ENCODE peak calls at places on chromosome 21, in eight cellular contexts. X is SW480; H is memory B cell; O is NCI-H524; S is OCI-M1; T is iPS DF 19.7; V is NCI-H345; E is activated naive CD8-positive, alpha-beta T cell treated with anti-CD3 and anti-CD28 coated beads, Interleukin-2, amount 50 U/mL, for 24 hours. W is an unnamed sample.

GRCh38 chr21:31654340-31654739 is 5.2 kb upstream of the SOD1 start:
- DNase-seq in X (no peak), H (no peak), O (no peak), S (no peak), T (no peak), V (no peak), E (no peak), W (no peak)

GRCh38 chr21:43779660-43780059 is 3.6 kb upstream of the CSTB start:
- DNase-seq in X (no peak), H (no peak), O (no peak), S (no peak), T (no peak), V (no peak), E (no peak), W (no peak)

GRCh38 chr21:33383056-33383888 is 19.9 kb upstream of the IFNGR2 start:
- DNase-seq in X (peak; percentile 92), H (peak; percentile 72), O (no peak), S (peak; percentile 75), T (no peak), V (no peak), E (peak; percentile 81), W (no peak)

GRCh38 chr21:43880111-43880985 is 15.3 kb downstream of the AGPAT3 start:
- DNase-seq in X (peak; percentile 94), H (no peak), O (no peak), S (no peak), T (no peak), V (no peak), E (no peak), W (no peak)

GRCh38 chr21:18382141-18382540 is 21.4 kb downstream of the TMPRSS15 start:
- DNase-seq in X (no peak), H (no peak), O (no peak), S (no peak), T (no peak), V (no peak), E (no peak), W (no peak)

GRCh38 chr21:43339668-43340067 is 87.3 kb downstream of the SIK1 start:
- DNase-seq in X (no peak), H (no peak), O (no peak), S (no peak), T (no peak), V (no peak), E (no peak), W (no peak)

GRCh38 chr21:42746593-42747266 is 93.3 kb downstream of the PDE9A start:
- DNase-seq in X (no peak), H (no peak), O (no peak), S (peak; percentile 10), T (no peak), V (no peak), E (peak; percentile 34), W (no peak)

GRCh38 chr21:30268608-30269197 is 14.0 kb downstream of the KRTAP24-1 start:
- DNase-seq in X (no peak), H (no peak), O (no peak), S (peak; percentile 77), T (no peak), V (no peak), E (no peak), W (no peak)

GRCh38 chr21:45535341-45536081 is 6.7 kb downstream of the SLC19A1 start:
- DNase-seq in X (no peak), H (no peak), O (no peak), S (no peak), T (no peak), V (no peak), E (no peak), W (no peak)

GRCh38 chr21:36661511-36662309 is 37.2 kb upstream of the SIM2 start:
- DNase-seq in X (peak; percentile 53), H (no peak), O (peak; percentile 14), S (peak; percentile 38), T (no peak), V (peak; percentile 48), E (no peak), W (no peak)

GRCh38 chr21:45590726-45591618 is 48.7 kb upstream of the SLC19A1 start:
- DNase-seq in X (no peak), H (peak; percentile 64), O (no peak), S (peak; percentile 79), T (no peak), V (peak; percentile 34), E (peak; percentile 52), W (peak; percentile 70)

GRCh38 chr21:30882907-30883597 is 1.7 kb upstream of the KRTAP11-1 start:
- DNase-seq in X (peak; percentile 69), H (no peak), O (no peak), S (no peak), T (no peak), V (no peak), E (no peak), W (no peak)